ENCODE peak calls at places on chromosomes 5 and 9, in four cellular contexts. U is SK-N-SH, B is K562, C is GM12878. R is an unnamed sample.

GRCh38 chr5:160054047-160054446 is 45.1 kb downstream of the TTC1 start:
- DNase-seq in U (no peak), B (no peak), C (no peak), R (no peak)

GRCh38 chr5:14299666-14300065 is 156.5 kb downstream of the TRIO start:
- DNase-seq in C (no peak), B (no peak), U (no peak), R (no peak)

GRCh38 chr5:176773408-176774035 is 36.8 kb upstream of the UNC5A start:
- DNase-seq in C (no peak), B (no peak), U (no peak), R (no peak)

GRCh38 chr9:36292641-36293040 is 34.4 kb upstream of the GNE start:
- DNase-seq in U (no peak), C (no peak), B (no peak), R (peak)

GRCh38 chr9:16329699-16330113 is 540.8 kb downstream of the BNC2 start:
- DNase-seq in B (no peak), U (no peak), C (no peak), R (no peak)

GRCh38 chr9:121678501-121679022 is 27.1 kb downstream of the DAB2IP start:
- DNase-seq in B (no peak), C (no peak), U (no peak), R (no peak)

GRCh38 chr5:150317048-150318003 is 14.6 kb upstream of the ARSI start:
- DNase-seq in C (no peak), U (peak), B (peak), R (no peak)

GRCh38 chr5:108386345-108387061 is 4.6 kb upstream of the FBXL17 start:
- DNase-seq in B (no peak), C (no peak), U (no peak), R (no peak)

GRCh38 chr9:14440062-14440461 is 126.1 kb upstream of the NFIB start:
- DNase-seq in C (no peak), U (no peak), B (no peak), R (no peak)

DNA sequence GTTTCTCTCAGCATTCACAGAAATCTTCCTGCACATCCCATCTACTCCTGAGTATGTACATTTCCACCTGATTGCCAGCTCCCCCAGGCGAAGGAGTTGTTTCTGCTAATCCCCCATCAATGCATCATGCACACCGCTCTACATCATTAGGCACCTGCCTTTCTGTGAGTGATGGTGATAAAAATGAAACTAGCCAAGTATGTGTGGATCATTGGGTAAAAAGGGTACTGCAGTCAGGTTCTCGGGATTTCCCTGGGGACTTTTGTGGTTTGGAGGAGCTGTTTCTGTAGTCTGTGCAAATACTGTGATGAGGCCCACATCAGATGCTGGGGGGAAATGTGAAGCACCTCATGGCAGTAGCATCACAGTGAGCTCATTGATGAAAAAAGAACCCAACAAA is 30.4 kb downstream of the CAMK4 start:
- DNase-seq in B (no peak), U (no peak), C (peak), R (no peak)
- TF ChIP-seq NRF1 in B (no peak), U (no peak), C (no peak), R (no peak)

GRCh38 chr5:23522553-23522952 is 15.1 kb downstream of the PRDM9 start:
- DNase-seq in B (no peak), U (no peak), C (no peak), R (no peak)

GRCh38 chr5:23528677-23529076 is 21.3 kb downstream of the PRDM9 start:
- DNase-seq in C (no peak), U (no peak), B (no peak), R (no peak)

GRCh38 chr5:23523031-23523430 is 15.6 kb downstream of the PRDM9 start:
- DNase-seq in C (no peak), B (no peak), U (no peak), R (no peak)

GRCh38 chr5:23525751-23526150 is 18.3 kb downstream of the PRDM9 start:
- DNase-seq in C (no peak), B (no peak), U (no peak), R (no peak)

GRCh38 chr5:23523998-23524397 is 16.6 kb downstream of the PRDM9 start:
- DNase-seq in U (no peak), C (no peak), B (no peak), R (no peak)
- TF ChIP-seq NRF1 in U (no peak), C (no peak), B (no peak), R (no peak)

GRCh38 chr9:23674016-23674585 is 151.9 kb downstream of the ELAVL2 start:
- DNase-seq in C (no peak), B (no peak), U (no peak), R (no peak)
- TF ChIP-seq NRF1 in C (no peak), B (no peak), U (no peak), R (no peak)

GRCh38 chr9:106797299-106797698 is 65.7 kb upstream of the ZNF462 start:
- DNase-seq in C (no peak), U (no peak), B (no peak), R (no peak)
- TF ChIP-seq NRF1 in C (no peak), U (no peak), B (no peak), R (no peak)